ENCODE peak calls at places on chromosome 6, in ten cellular contexts. Q, E, S, O, T, M, A, F, J and R are unnamed samples.

GRCh38 chr6:96468681-96469224 is 52.9 kb upstream of the UFL1 start:
- DNase-seq in T (no peak), S (no peak), E (peak; percentile 3), A (no peak), Q (no peak), J (no peak), F (no peak), M (no peak), O (peak; percentile 5), R (no peak)

GRCh38 chr6:42010185-42010872 is 40.0 kb upstream of the TAF8 start:
- DNase-seq in J (no peak), S (no peak), T (no peak), E (peak; percentile 21), F (no peak), A (no peak), Q (no peak), O (no peak), M (no peak), R (no peak)

GRCh38 chr6:90285611-90286381 is 10.8 kb downstream of the BACH2 start:
- DNase-seq in F (peak; percentile 92), E (peak; percentile 92), A (peak; percentile 96), O (peak; percentile 90), M (peak; percentile 64), Q (peak; percentile 53), T (peak; percentile 88), S (peak; percentile 94), J (peak; percentile 77), R (peak; percentile 64)

GRCh38 chr6:10526156-10526555 is 5.0 kb downstream of the GCNT2 start:
- DNase-seq in T (no peak), J (no peak), S (no peak), A (no peak), E (no peak), O (peak; percentile 18), F (no peak), M (no peak), Q (no peak), R (no peak)

GRCh38 chr6:90216081-90216977 is 80.3 kb downstream of the BACH2 start:
- DNase-seq in F (peak; percentile 82), O (no peak), M (no peak), S (peak; percentile 25), T (peak; percentile 76), J (no peak), Q (no peak), E (peak; percentile 28), A (peak; percentile 49), R (no peak)

GRCh38 chr6:168090064-168090690 is 11.2 kb upstream of the FRMD1 start:
- DNase-seq in T (no peak), S (no peak), J (no peak), O (no peak), F (peak; percentile 63), M (no peak), A (no peak), E (no peak), Q (no peak), R (no peak)

GRCh38 chr6:162572240-162572639 is 155.3 kb downstream of the PRKN start:
- DNase-seq in A (no peak), T (no peak), S (no peak), J (no peak), E (no peak), Q (no peak), O (no peak), F (no peak), M (no peak), R (no peak)

GRCh38 chr6:107803957-107804356 is 20.2 kb downstream of the SCML4 start:
- DNase-seq in E (no peak), J (no peak), S (peak; percentile 26), A (no peak), Q (no peak), O (no peak), T (no peak), F (no peak), M (no peak), R (no peak)

GRCh38 chr6:164039954-164040375 is 625.4 kb downstream of the QKI start:
- DNase-seq in J (no peak), S (no peak), M (peak; percentile 34), E (no peak), T (no peak), A (peak; percentile 41), F (peak; percentile 85), O (no peak), Q (no peak), R (no peak)

GRCh38 chr6:31126416-31127175 is 6.3 kb upstream of the CDSN start:
- DNase-seq in E (no peak), S (peak; percentile 33), Q (no peak), O (no peak), A (no peak), M (no peak), F (no peak), T (no peak), J (no peak), R (no peak)

GRCh38 chr6:165920896-165921671 is 246.6 kb downstream of the TBXT start:
- DNase-seq in A (no peak), O (no peak), S (no peak), J (no peak), M (no peak), Q (no peak), T (no peak), E (no peak), F (no peak), R (no peak)

GRCh38 chr6:118859517-118860064 is 34.4 kb upstream of the ASF1A start:
- DNase-seq in F (no peak), S (no peak), E (peak; percentile 22), J (no peak), O (no peak), A (no peak), T (no peak), Q (no peak), M (no peak), R (no peak)

GRCh38 chr6:106966671-106967522 is 7.6 kb downstream of the CD24 start:
- DNase-seq in O (peak; percentile 23), J (no peak), T (no peak), F (peak; percentile 55), Q (no peak), E (no peak), A (no peak), M (no peak), S (no peak), R (no peak)

GRCh38 chr6:133890941-133891813 is 2.3 kb downstream of the TCF21 start:
- DNase-seq in T (peak; percentile 52), Q (no peak), A (peak; percentile 81), J (no peak), S (peak; percentile 44), M (peak; percentile 49), F (peak; percentile 78), E (no peak), O (peak; percentile 14), R (no peak)

GRCh38 chr6:62891065-62891647 is 320.1 kb upstream of the FKBP1C start:
- DNase-seq in A (no peak), S (peak; percentile 41), T (no peak), O (peak; percentile 5), E (peak; percentile 6), Q (no peak), J (no peak), M (no peak), F (no peak), R (no peak)

GRCh38 chr6:44696686-44697085 is 309.2 kb downstream of the CDC5L start:
- DNase-seq in Q (no peak), F (no peak), A (no peak), S (no peak), E (no peak), T (no peak), O (no peak), J (no peak), M (no peak), R (peak; percentile 65)

GRCh38 chr6:122817766-122818165 is 28.7 kb downstream of the SMPDL3A start:
- DNase-seq in Q (no peak), E (no peak), S (no peak), F (no peak), O (no peak), M (no peak), T (no peak), A (no peak), J (no peak), R (no peak)

GRCh38 chr6:160042014-160042773 is 73.3 kb downstream of the IGF2R start:
- DNase-seq in O (peak; percentile 90), Q (no peak), M (no peak), E (no peak), A (peak; percentile 72), F (no peak), S (no peak), J (no peak), T (no peak), R (no peak)
- H3K4me3 ChIP-seq in O (peak overlapping the region; percentile 51), Q (no peak overlapping the region), M (no peak overlapping the region), E (no peak overlapping the region), A (no peak overlapping the region), F (no peak overlapping the region), S (no peak overlapping the region), J (no peak overlapping the region), T (no peak overlapping the region), R (no peak overlapping the region)

DNA sequence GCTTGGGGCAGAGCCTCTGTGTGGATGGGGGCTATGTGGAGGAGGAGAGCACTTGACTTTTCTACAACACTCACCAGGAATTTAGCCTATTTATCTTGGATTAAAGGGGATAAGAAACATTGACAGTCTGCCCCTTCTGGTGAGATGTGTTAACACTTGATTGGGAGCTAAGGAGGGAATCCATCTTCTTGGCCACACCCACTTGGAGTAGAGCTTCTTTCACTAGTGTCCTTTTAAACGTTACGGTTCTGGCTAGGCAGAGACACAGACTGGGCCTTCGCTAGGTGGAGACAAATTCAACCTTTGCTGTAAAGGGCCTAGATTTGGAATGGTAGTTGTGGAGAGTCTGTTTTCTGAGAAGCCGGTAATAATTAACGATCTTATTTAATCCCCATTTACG is 15.5 kb upstream of the TPBG start:
- DNase-seq in S (no peak), A (no peak), E (no peak), J (no peak), M (no peak), Q (no peak), F (no peak), T (no peak), O (no peak), R (no peak)
- TF ChIP-seq CTCF in S (no peak), A (no peak), E (no peak), J (no peak), M (no peak), Q (no peak), F (no peak), T (no peak), O (no peak), R (no peak)

DNA sequence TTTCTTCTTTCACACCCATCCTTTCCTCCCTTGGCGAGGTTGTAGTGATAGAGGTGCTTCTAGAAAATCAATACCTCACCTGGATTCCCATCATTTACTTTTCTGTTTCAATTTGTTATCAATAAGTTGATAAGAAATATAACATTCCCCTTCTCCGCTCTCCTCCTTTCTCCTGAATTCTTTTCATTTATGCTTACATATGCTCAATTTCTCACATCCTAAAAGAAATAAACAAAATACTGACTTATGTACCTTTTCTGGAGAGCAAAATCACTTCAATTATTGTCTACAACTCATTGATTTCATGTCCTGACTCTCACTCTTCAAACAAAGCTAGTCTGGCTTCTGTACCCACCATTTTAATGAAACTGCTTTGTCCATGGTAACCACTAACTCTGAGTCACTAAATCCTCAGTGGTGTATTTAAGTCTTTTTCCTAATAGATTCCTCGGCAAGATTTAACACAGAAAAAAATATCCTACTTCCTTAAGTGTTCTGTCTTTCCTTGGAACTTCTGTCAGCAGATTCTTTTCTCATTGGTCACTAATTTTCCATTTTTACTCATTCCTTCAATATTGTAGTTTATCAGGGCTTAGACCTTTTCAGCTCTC is 289.6 kb downstream of the RFPL4B start:
- DNase-seq in T (no peak), S (no peak), M (no peak), J (peak; percentile 6), A (peak; percentile 47), E (no peak), F (no peak), O (peak; percentile 8), Q (peak; percentile 16), R (no peak)
- H3K4me3 ChIP-seq in T (no peak overlapping the region), S (no peak overlapping the region), M (no peak overlapping the region), J (no peak overlapping the region), A (no peak overlapping the region), E (no peak overlapping the region), F (no peak overlapping the region), O (no peak overlapping the region), Q (no peak overlapping the region), R (no peak overlapping the region)

GRCh38 chr6:124334359-124334758 is 530.7 kb downstream of the NKAIN2 start:
- DNase-seq in A (no peak), O (peak; percentile 2), E (no peak), J (no peak), M (no peak), Q (no peak), T (no peak), S (no peak), F (no peak), R (no peak)
- TF ChIP-seq CTCF in A (no peak), O (no peak), E (no peak), J (no peak), M (no peak), Q (no peak), T (no peak), S (no peak), F (no peak), R (no peak)